ENCODE peak calls at places on chromosomes 13 and 19, in nine cellular contexts. J is DND-41; I is GM23338; U is lower lobe of right lung; S is heart right ventricle; W is tibial artery; R is K562; Z is CD8-positive, alpha-beta memory T cell; N is GM12878. B is an unnamed sample.

GRCh38 chr13:91167706-91168459 is 179.6 kb upstream of the MIR17HG start:
- DNase-seq in Z (no peak), J (no peak), U (no peak), W (no peak), N (no peak), I (no peak), R (no peak), S (no peak), B (no peak)

GRCh38 chr19:45901432-45901903 is 945 bp downstream of the MYPOP start:
- DNase-seq in I (peak; percentile 35), W (no peak), U (peak; percentile 80), Z (peak; percentile 40), J (peak; percentile 48), S (no peak), N (no peak), R (no peak), B (no peak)

GRCh38 chr19:32372726-32373613 is 27.6 kb downstream of the ZNF507 start:
- DNase-seq in J (no peak), Z (no peak), I (peak; percentile 21), N (no peak), U (no peak), S (no peak), R (no peak), W (no peak), B (no peak)

GRCh38 chr19:47608074-47608907 is 643 bp upstream of the BICRA start:
- DNase-seq in J (peak; percentile 95), I (peak; percentile 95), Z (peak; percentile 96), N (peak; percentile 68), S (peak; percentile 95), W (peak; percentile 97), U (peak; percentile 93), R (peak; percentile 98), B (peak; percentile 96)

GRCh38 chr13:44396295-44396962 is 22.8 kb downstream of the SERP2 start:
- DNase-seq in W (no peak), N (no peak), I (no peak), U (no peak), R (no peak), J (no peak), Z (no peak), S (no peak), B (no peak)

GRCh38 chr13:108283110-108283509 is 13.6 kb downstream of the TNFSF13B start:
- DNase-seq in R (no peak), N (no peak), Z (no peak), U (no peak), W (no peak), S (no peak), I (no peak), J (no peak), B (no peak)

GRCh38 chr13:71524245-71525002 is 342.6 kb downstream of the DACH1 start:
- DNase-seq in I (no peak), S (no peak), U (no peak), J (no peak), Z (no peak), R (no peak), W (no peak), N (no peak), B (no peak)

GRCh38 chr13:102945324-102945815 is 99.5 kb downstream of the ERCC5 start:
- DNase-seq in I (no peak), W (no peak), R (no peak), Z (no peak), S (no peak), J (no peak), U (no peak), N (no peak), B (no peak)

GRCh38 chr13:59687028-59687427 is 476.7 kb downstream of the DIAPH3 start:
- DNase-seq in S (no peak), J (no peak), I (no peak), N (no peak), U (no peak), R (no peak), W (no peak), Z (no peak), B (no peak)

GRCh38 chr13:102598061-102598460 is 1.3 kb downstream of the TPP2 start:
- DNase-seq in W (no peak), Z (no peak), J (no peak), R (peak; percentile 15), U (no peak), S (no peak), N (no peak), I (no peak), B (no peak)

GRCh38 chr19:55344444-55344843 is 4.8 kb downstream of the KMT5C start:
- DNase-seq in J (no peak), I (no peak), R (no peak), N (no peak), U (no peak), Z (no peak), W (no peak), S (no peak), B (no peak)

GRCh38 chr13:67353891-67354459 is 123.8 kb upstream of the PCDH9 start:
- DNase-seq in R (no peak), J (no peak), U (no peak), S (no peak), I (no peak), Z (no peak), W (no peak), N (no peak), B (no peak)

GRCh38 chr13:114328595-114328994 is 14.3 kb downstream of the CHAMP1 start:
- DNase-seq in I (no peak), U (no peak), S (no peak), R (no peak), W (no peak), N (no peak), Z (no peak), J (no peak), B (no peak)

GRCh38 chr19:16898306-16899015 is 9.7 kb downstream of the F2RL3 start:
- DNase-seq in Z (no peak), N (no peak), W (no peak), R (no peak), I (no peak), U (no peak), J (no peak), S (no peak), B (no peak)

GRCh38 chr13:89163081-89163480 is 1491.9 kb downstream of the SLITRK5 start:
- DNase-seq in Z (no peak), I (no peak), R (no peak), W (no peak), N (no peak), U (no peak), S (no peak), J (no peak), B (no peak)

GRCh38 chr13:66362485-66362884 is 867.7 kb downstream of the PCDH9 start:
- DNase-seq in I (no peak), S (no peak), R (no peak), Z (no peak), N (no peak), U (no peak), W (no peak), J (no peak), B (no peak)

GRCh38 chr13:43054803-43055802 is 31.7 kb downstream of the DNAJC15 start:
- DNase-seq in Z (peak; percentile 32), W (no peak), S (peak; percentile 29), I (peak; percentile 87), J (peak; percentile 51), R (no peak), N (no peak), U (no peak), B (peak; percentile 52)

GRCh38 chr19:49390978-49391304 is 2.9 kb downstream of the KASH5 start:
- DNase-seq in R (no peak), W (no peak), Z (no peak), S (no peak), N (no peak), U (no peak), I (no peak), J (no peak), B (no peak)

GRCh38 chr13:112643759-112644459 is 45.9 kb upstream of the ATP11A start:
- DNase-seq in I (no peak), R (no peak), N (no peak), S (no peak), J (no peak), Z (no peak), U (peak; percentile 84), W (no peak), B (no peak)

GRCh38 chr19:1987197-1988187 is 28.0 kb downstream of the BTBD2 start:
- DNase-seq in U (no peak), Z (no peak), R (no peak), S (no peak), I (peak; percentile 44), N (no peak), W (no peak), J (no peak), B (no peak)

GRCh38 chr13:49148405-49148804 is 71.7 kb upstream of the MLNR start:
- DNase-seq in N (no peak), Z (no peak), I (no peak), W (no peak), J (no peak), R (no peak), U (no peak), S (no peak), B (no peak)
- H3K4me3 ChIP-seq in N (no peak overlapping the region), Z (no peak overlapping the region), I (no peak overlapping the region), W (no peak overlapping the region), J (no peak overlapping the region), R (no peak overlapping the region), U (no peak overlapping the region), S (no peak overlapping the region), B (no peak overlapping the region)

DNA sequence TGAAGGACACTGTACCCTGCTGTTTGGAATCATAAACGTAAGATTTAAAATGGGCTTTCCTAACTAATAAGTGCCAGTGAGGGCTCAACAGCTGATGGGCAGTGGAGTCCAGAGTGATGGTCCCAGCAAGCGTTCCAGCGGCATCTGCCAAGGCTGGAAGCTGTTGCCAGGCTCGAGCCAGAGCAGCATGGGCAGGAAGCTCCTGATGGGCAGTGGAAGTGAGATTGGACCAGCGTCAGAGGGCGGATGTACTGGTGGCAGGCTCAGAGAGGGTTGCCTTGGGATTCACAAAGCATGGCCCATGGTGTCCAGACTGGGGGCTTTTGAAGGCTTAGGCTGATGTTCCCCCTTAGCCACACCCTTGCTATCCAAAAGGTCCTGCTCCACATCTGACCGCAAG is 30.2 kb downstream of the COL4A2 start:
- DNase-seq in W (peak; percentile 77), Z (no peak), J (no peak), S (no peak), U (no peak), I (no peak), R (no peak), N (no peak), B (no peak)
- H3K27ac ChIP-seq in W (peak overlapping the region; percentile 93), Z (no peak overlapping the region), J (no peak overlapping the region), S (peak overlapping the region; percentile 91), U (peak overlapping the region; percentile 76), I (peak overlapping the region; percentile 39), R (no peak overlapping the region), N (no peak overlapping the region), B (no peak overlapping the region)

GRCh38 chr13:36915891-36916640 is 4.0 kb downstream of the SMAD9 start:
- DNase-seq in S (no peak), W (no peak), N (no peak), J (no peak), Z (no peak), I (no peak), R (no peak), U (no peak), B (no peak)
- H3K4me1 ChIP-seq in S (peaks cover 16% of the 10 kb centered on the region), W (peaks cover 69% of the 10 kb centered on the region), N (peaks cover 6% of the 10 kb centered on the region), J (no peaks in the 10 kb centered on the region), Z (no peaks in the 10 kb centered on the region), I (peaks cover 14% of the 10 kb centered on the region), R (peaks cover 9% of the 10 kb centered on the region), U (peaks cover 7% of the 10 kb centered on the region), B (peaks cover 6% of the 10 kb centered on the region)

DNA sequence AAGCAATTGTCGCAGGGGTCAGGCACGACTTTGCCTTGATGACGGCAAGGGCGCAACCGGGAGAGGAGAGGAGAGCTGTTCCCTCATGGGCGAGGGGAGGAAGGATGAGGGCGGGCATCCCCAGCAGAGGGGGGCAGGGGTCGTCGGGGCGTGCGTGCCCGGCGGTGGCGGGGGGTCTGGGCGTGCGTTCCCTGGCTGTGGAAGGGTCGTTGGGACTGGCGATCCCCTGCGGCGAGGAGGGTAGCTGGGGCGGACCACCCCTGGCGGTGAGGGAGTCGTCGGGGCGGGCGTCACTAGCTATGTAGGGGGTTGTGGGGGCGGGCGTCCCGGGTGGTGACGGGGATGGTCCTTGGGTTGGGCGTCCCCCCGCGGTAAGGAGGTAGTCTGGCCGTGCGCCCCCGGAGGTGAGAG is 1.7 kb downstream of the COMP start:
- DNase-seq in N (no peak), R (no peak), I (no peak), S (no peak), J (no peak), W (no peak), Z (no peak), U (no peak), B (no peak)
- H3K4me3 ChIP-seq in N (no peak overlapping the region), R (no peak overlapping the region), I (peak overlapping the region; percentile 67), S (peak overlapping the region; percentile 36), J (no peak overlapping the region), W (peak overlapping the region; percentile 38), Z (no peak overlapping the region), U (peak overlapping the region; percentile 39), B (no peak overlapping the region)

B was measured in CD4-positive, alpha-beta memory T cell.